ENCODE peak calls at places on chromosomes 4 and X, in ten cellular contexts. A is SJSA1; O is stimulated activated CD8-positive, alpha-beta memory T cell treated with anti-CD3 and anti-CD28 coated beads, Interleukin-4, amount 100 ng/mL, for 1 hour; I is GM10248; S is stromal cell of bone marrow; M is Kasumi-1; T is G401; L is SK-MEL-5; E is activated naive CD4-positive, alpha-beta T cell treated with Interleukin-2 at 50 U/mL for 16 hours; G is posterior cingulate gyrus. R is an unnamed sample.

GRCh38 chr4:101357751-101358150 is 10.4 kb upstream of the PPP3CA start:
- DNase-seq in A (no peak), O (no peak), I (no peak), S (no peak), M (no peak), T (no peak), L (no peak), E (no peak), G (no peak), R (no peak)

GRCh38 chrX:63784902-63785692 is at the start of gene ARHGEF9:
- DNase-seq in A (peak), O (no peak), I (no peak), S (no peak), M (peak), T (peak), L (no peak), E (no peak), G (peak), R (no peak)

GRCh38 chr4:140427919-140428471 is 547 bp upstream of the CLGN start:
- DNase-seq in A (no peak), O (no peak), I (no peak), S (no peak), M (no peak), T (no peak), L (no peak), E (no peak), G (no peak), R (no peak)

GRCh38 chr4:148056879-148057278 is 325.0 kb downstream of the ARHGAP10 start:
- DNase-seq in A (peak), O (peak), I (peak), S (peak), M (peak), T (peak), L (peak), E (peak), G (no peak), R (peak)

GRCh38 chr4:10889819-10890218 is 205.3 kb upstream of the CLNK start:
- DNase-seq in A (no peak), O (no peak), I (no peak), S (no peak), M (no peak), T (no peak), L (peak), E (no peak), G (no peak), R (no peak)

GRCh38 chr4:5640096-5640495 is 68.3 kb downstream of the EVC2 start:
- DNase-seq in A (no peak), O (no peak), I (no peak), S (no peak), M (no peak), T (no peak), L (no peak), E (no peak), G (no peak), R (no peak)

GRCh38 chr4:22895482-22895881 is 202.7 kb downstream of the GBA3 start:
- DNase-seq in A (no peak), O (no peak), I (no peak), S (no peak), M (no peak), T (no peak), L (no peak), E (no peak), G (no peak), R (no peak)

GRCh38 chrX:46831620-46832327 is 5.1 kb upstream of the RP2 start:
- DNase-seq in A (no peak), O (no peak), I (no peak), S (no peak), M (no peak), T (no peak), L (no peak), E (no peak), G (no peak), R (no peak)

GRCh38 chr4:8238061-8238511 is 31.5 kb upstream of the HTRA3 start:
- DNase-seq in A (no peak), O (no peak), I (no peak), S (no peak), M (no peak), T (no peak), L (no peak), E (no peak), G (no peak), R (no peak)

GRCh38 chr4:38673109-38673978 is 9.3 kb downstream of the KLF3 start:
- DNase-seq in A (no peak), O (no peak), I (no peak), S (no peak), M (no peak), T (peak), L (no peak), E (no peak), G (no peak), R (peak)

GRCh38 chr4:137664055-137664405 is 131.7 kb upstream of the PCDH18 start:
- DNase-seq in A (peak), O (no peak), I (no peak), S (peak), M (no peak), T (no peak), L (no peak), E (no peak), G (no peak), R (no peak)

GRCh38 chr4:142556613-142557012 is 289.5 kb downstream of the INPP4B start:
- DNase-seq in A (no peak), O (no peak), I (no peak), S (no peak), M (no peak), T (no peak), L (no peak), E (no peak), G (no peak), R (no peak)

GRCh38 chr4:69594382-69594781 is 45.1 kb downstream of the UGT2A2 start:
- DNase-seq in A (no peak), O (no peak), I (no peak), S (no peak), M (no peak), T (no peak), L (no peak), E (no peak), G (no peak), R (no peak)